ENCODE peak calls at places on chromosome 12, in eight cellular contexts. N, O, H, J, Y, S, X and K are unnamed samples.

GRCh38 chr12:10119072-10119471 is 10.9 kb downstream of the CLEC7A start:
- ATAC-seq in N (peak; percentile 57), O (peak; percentile 27), H (no peak), J (no peak), Y (no peak), S (no peak), X (no peak), K (no peak)

GRCh38 chr12:116136340-116136739 is 141.2 kb downstream of the MED13L start:
- ATAC-seq in N (no peak), O (no peak), H (peak; percentile 42), J (no peak), Y (no peak), S (no peak), X (no peak), K (peak; percentile 77)

GRCh38 chr12:109358154-109358869 is 10.6 kb downstream of the MYO1H start:
- ATAC-seq in N (no peak), O (no peak), H (peak; percentile 86), J (no peak), Y (no peak), S (no peak), X (no peak), K (peak; percentile 99)

GRCh38 chr12:57461904-57462306 is 2.3 kb downstream of the GLI1 start:
- ATAC-seq in N (peak; percentile 17), O (no peak), H (no peak), J (peak; percentile 4), Y (no peak), S (no peak), X (peak; percentile 1), K (no peak)

GRCh38 chr12:120235369-120236123 is 30.0 kb downstream of the PXN start:
- ATAC-seq in N (peak; percentile 13), O (no peak), H (peak; percentile 44), J (no peak), Y (no peak), S (peak; percentile 48), X (no peak), K (no peak)

GRCh38 chr12:9363145-9363544 is 154.9 kb upstream of the PZP start:
- ATAC-seq in N (no peak), O (no peak), H (peak; percentile 34), J (no peak), Y (no peak), S (no peak), X (no peak), K (peak; percentile 61)

GRCh38 chr12:6631549-6631961 is 4.2 kb downstream of the LPAR5 start:
- ATAC-seq in N (no peak), O (no peak), H (peak; percentile 40), J (no peak), Y (no peak), S (no peak), X (no peak), K (peak; percentile 36)

GRCh38 chr12:39319180-39319579 is 123.7 kb downstream of the KIF21A start:
- ATAC-seq in N (no peak), O (no peak), H (no peak), J (no peak), Y (no peak), S (no peak), X (no peak), K (no peak)

GRCh38 chr12:7716391-7716790 is 5.2 kb downstream of the DPPA3 start:
- ATAC-seq in N (peak; percentile 84), O (peak; percentile 66), H (no peak), J (peak; percentile 89), Y (no peak), S (peak; percentile 63), X (no peak), K (no peak)

GRCh38 chr12:118103231-118103600 is 595 bp downstream of the VSIG10 start:
- ATAC-seq in N (peak; percentile 60), O (peak; percentile 27), H (peak; percentile 34), J (no peak), Y (no peak), S (no peak), X (no peak), K (peak; percentile 17)

GRCh38 chr12:107058190-107058589 is 35.2 kb downstream of the CRY1 start:
- ATAC-seq in N (no peak), O (no peak), H (no peak), J (no peak), Y (no peak), S (no peak), X (no peak), K (no peak)

GRCh38 chr12:26119391-26119981 is 5.4 kb downstream of the BHLHE41 start:
- ATAC-seq in N (peak; percentile 55), O (no peak), H (peak; percentile 57), J (peak; percentile 58), Y (peak; percentile 15), S (peak; percentile 45), X (no peak), K (no peak)

GRCh38 chr12:115341442-115341841 is 657.5 kb upstream of the TBX3 start:
- ATAC-seq in N (peak; percentile 80), O (peak; percentile 49), H (peak; percentile 31), J (peak; percentile 69), Y (peak; percentile 65), S (no peak), X (peak; percentile 86), K (no peak)

GRCh38 chr12:113589437-113589836 is 117.8 kb upstream of the LHX5 start:
- ATAC-seq in N (no peak), O (no peak), H (no peak), J (no peak), Y (no peak), S (no peak), X (no peak), K (no peak)

GRCh38 chr12:107903377-107904061 is 129.0 kb downstream of the ASCL4 start:
- ATAC-seq in N (peak; percentile 95), O (peak; percentile 91), H (peak; percentile 99), J (no peak), Y (no peak), S (peak; percentile 99), X (no peak), K (peak; percentile 97)

GRCh38 chr12:50190859-50191258 is 23.7 kb upstream of the CERS5 start:
- ATAC-seq in N (no peak), O (no peak), H (no peak), J (no peak), Y (no peak), S (no peak), X (no peak), K (no peak)

GRCh38 chr12:1634149-1634548 is 5.1 kb downstream of the WNT5B start:
- ATAC-seq in N (no peak), O (no peak), H (no peak), J (no peak), Y (no peak), S (no peak), X (no peak), K (no peak)

GRCh38 chr12:75479963-75480461 is 543 bp upstream of the GLIPR1 start:
- ATAC-seq in N (peak; percentile 32), O (peak; percentile 40), H (peak; percentile 46), J (no peak), Y (peak; percentile 22), S (no peak), X (peak; percentile 55), K (peak; percentile 37)

GRCh38 chr12:25272937-25273526 is 22.3 kb upstream of the KRAS start:
- ATAC-seq in N (no peak), O (no peak), H (peak; percentile 19), J (no peak), Y (no peak), S (no peak), X (no peak), K (peak; percentile 43)

GRCh38 chr12:77005699-77006098 is 59.7 kb downstream of the E2F7 start:
- ATAC-seq in N (no peak), O (no peak), H (no peak), J (no peak), Y (no peak), S (no peak), X (no peak), K (no peak)

GRCh38 chr12:26317942-26318565 is 122.7 kb downstream of the SSPN start:
- ATAC-seq in N (peak; percentile 40), O (no peak), H (peak; percentile 87), J (peak; percentile 72), Y (peak; percentile 83), S (no peak), X (no peak), K (peak; percentile 95)

GRCh38 chr12:11154400-11154925 is 16.5 kb upstream of the SMIM10L1 start:
- ATAC-seq in N (no peak), O (no peak), H (no peak), J (no peak), Y (no peak), S (no peak), X (no peak), K (no peak)

GRCh38 chr12:120216742-120217595 is 16.1 kb upstream of the RPLP0 start:
- ATAC-seq in N (no peak), O (no peak), H (no peak), J (no peak), Y (no peak), S (no peak), X (no peak), K (no peak)

GRCh38 chr12:14357496-14357895 is 8.0 kb upstream of the ATF7IP start:
- ATAC-seq in N (no peak), O (peak; percentile 69), H (no peak), J (no peak), Y (no peak), S (no peak), X (no peak), K (no peak)

GRCh38 chr12:123140675-123141614 is 9.9 kb downstream of the PITPNM2 start:
- ATAC-seq in N (no peak), O (no peak), H (no peak), J (no peak), Y (no peak), S (no peak), X (peak; percentile 30), K (no peak)

GRCh38 chr12:25982416-25982815 is 23.9 kb downstream of the RASSF8 start:
- ATAC-seq in N (no peak), O (no peak), H (no peak), J (no peak), Y (no peak), S (no peak), X (no peak), K (no peak)

GRCh38 chr12:45388545-45388944 is 172.7 kb downstream of the ANO6 start:
- ATAC-seq in N (peak; percentile 89), O (no peak), H (no peak), J (peak; percentile 55), Y (no peak), S (peak; percentile 62), X (peak; percentile 65), K (no peak)

GRCh38 chr12:75727577-75727976 is 216.2 kb upstream of the KRR1 start:
- ATAC-seq in N (peak; percentile 12), O (no peak), H (no peak), J (peak; percentile 59), Y (no peak), S (no peak), X (no peak), K (no peak)

GRCh38 chr12:31728289-31728916 is 418 bp downstream of the AMN1 start:
- ATAC-seq in N (peak; percentile 61), O (peak; percentile 11), H (peak; percentile 35), J (peak; percentile 35), Y (peak; percentile 40), S (peak; percentile 12), X (peak; percentile 30), K (peak; percentile 15)

GRCh38 chr12:12503384-12504078 is 59.1 kb downstream of the DUSP16 start:
- ATAC-seq in N (no peak), O (no peak), H (peak; percentile 32), J (no peak), Y (no peak), S (no peak), X (no peak), K (peak; percentile 11)

GRCh38 chr12:71755146-71755892 is 656 bp downstream of the RAB21 start:
- ATAC-seq in N (peak; percentile 45), O (peak; percentile 63), H (peak; percentile 74), J (peak; percentile 49), Y (peak; percentile 58), S (peak; percentile 64), X (peak; percentile 72), K (peak; percentile 80)